ENCODE peak calls at places on chromosomes 1 and 21, in ten cellular contexts. One of them, this sample, is unnamed.

GRCh38 chr1:76254165-76255043 is 179.9 kb downstream of the ST6GALNAC3 start:
- DNase-seq in A549: no peak
- DNase-seq in heart right ventricle: no peak
- DNase-seq in cerebellar cortex: no peak
- DNase-seq in neural progenitor cell: no peak
- DNase-seq in amniotic stem cell: peak; percentile 46
- DNase-seq in NCI-H1105: no peak
- DNase-seq in AML-193: no peak
- DNase-seq in SHP77: no peak
- DNase-seq in stromal cell of bone marrow: no peak
- DNase-seq in this sample: no peak

GRCh38 chr1:157200451-157200850 is 62.3 kb upstream of the ETV3 start:
- DNase-seq in heart right ventricle: no peak
- DNase-seq in stromal cell of bone marrow: no peak
- DNase-seq in SHP77: no peak
- DNase-seq in cerebellar cortex: no peak
- DNase-seq in A549: no peak
- DNase-seq in neural progenitor cell: no peak
- DNase-seq in NCI-H1105: no peak
- DNase-seq in amniotic stem cell: no peak
- DNase-seq in AML-193: no peak
- DNase-seq in this sample: no peak

GRCh38 chr1:84012018-84012417 is 13.1 kb upstream of the TTLL7 start:
- DNase-seq in stromal cell of bone marrow: no peak
- DNase-seq in heart right ventricle: no peak
- DNase-seq in A549: no peak
- DNase-seq in cerebellar cortex: no peak
- DNase-seq in SHP77: no peak
- DNase-seq in NCI-H1105: no peak
- DNase-seq in amniotic stem cell: no peak
- DNase-seq in neural progenitor cell: no peak
- DNase-seq in AML-193: no peak
- DNase-seq in this sample: no peak

GRCh38 chr1:157505481-157506272 is 46.6 kb downstream of the FCRL5 start:
- DNase-seq in SHP77: peak; percentile 84
- DNase-seq in heart right ventricle: peak; percentile 19
- DNase-seq in cerebellar cortex: peak; percentile 29
- DNase-seq in neural progenitor cell: peak; percentile 82
- DNase-seq in stromal cell of bone marrow: peak; percentile 50
- DNase-seq in NCI-H1105: peak; percentile 46
- DNase-seq in A549: peak; percentile 67
- DNase-seq in amniotic stem cell: peak; percentile 5
- DNase-seq in AML-193: peak; percentile 38
- DNase-seq in this sample: peak; percentile 67

GRCh38 chr1:96703186-96703585 is 18.4 kb upstream of the PTBP2 start:
- DNase-seq in neural progenitor cell: no peak
- DNase-seq in amniotic stem cell: no peak
- DNase-seq in A549: no peak
- DNase-seq in stromal cell of bone marrow: no peak
- DNase-seq in NCI-H1105: no peak
- DNase-seq in SHP77: no peak
- DNase-seq in AML-193: no peak
- DNase-seq in heart right ventricle: no peak
- DNase-seq in cerebellar cortex: no peak
- DNase-seq in this sample: no peak

GRCh38 chr1:54507471-54507870 is 40.6 kb upstream of the ACOT11 start:
- DNase-seq in AML-193: no peak
- DNase-seq in neural progenitor cell: no peak
- DNase-seq in amniotic stem cell: no peak
- DNase-seq in stromal cell of bone marrow: no peak
- DNase-seq in SHP77: no peak
- DNase-seq in A549: no peak
- DNase-seq in NCI-H1105: no peak
- DNase-seq in heart right ventricle: no peak
- DNase-seq in cerebellar cortex: no peak
- DNase-seq in this sample: no peak

GRCh38 chr21:40717008-40717407 is 129.9 kb downstream of the DSCAM start:
- DNase-seq in heart right ventricle: no peak
- DNase-seq in stromal cell of bone marrow: no peak
- DNase-seq in SHP77: no peak
- DNase-seq in NCI-H1105: peak; percentile 94
- DNase-seq in neural progenitor cell: no peak
- DNase-seq in A549: no peak
- DNase-seq in cerebellar cortex: no peak
- DNase-seq in amniotic stem cell: no peak
- DNase-seq in AML-193: no peak
- DNase-seq in this sample: no peak

GRCh38 chr1:45331436-45332345 is 5.0 kb downstream of the HPDL start:
- DNase-seq in SHP77: no peak
- DNase-seq in heart right ventricle: no peak
- DNase-seq in cerebellar cortex: no peak
- DNase-seq in stromal cell of bone marrow: no peak
- DNase-seq in A549: no peak
- DNase-seq in NCI-H1105: no peak
- DNase-seq in amniotic stem cell: no peak
- DNase-seq in neural progenitor cell: no peak
- DNase-seq in AML-193: no peak
- DNase-seq in this sample: no peak

GRCh38 chr1:202479630-202480029 is 131.1 kb downstream of the PPP1R12B start:
- DNase-seq in NCI-H1105: no peak
- DNase-seq in cerebellar cortex: no peak
- DNase-seq in A549: no peak
- DNase-seq in stromal cell of bone marrow: no peak
- DNase-seq in heart right ventricle: no peak
- DNase-seq in amniotic stem cell: no peak
- DNase-seq in AML-193: peak; percentile 2
- DNase-seq in SHP77: no peak
- DNase-seq in neural progenitor cell: no peak
- DNase-seq in this sample: peak; percentile 8

GRCh38 chr21:26061437-26061836 is 109.1 kb downstream of the APP start:
- DNase-seq in heart right ventricle: no peak
- DNase-seq in NCI-H1105: no peak
- DNase-seq in amniotic stem cell: no peak
- DNase-seq in AML-193: no peak
- DNase-seq in SHP77: no peak
- DNase-seq in neural progenitor cell: no peak
- DNase-seq in stromal cell of bone marrow: peak; percentile 36
- DNase-seq in cerebellar cortex: peak; percentile 56
- DNase-seq in A549: no peak
- DNase-seq in this sample: no peak

GRCh38 chr21:18253809-18254208 is 9.2 kb downstream of the CHODL start:
- DNase-seq in AML-193: no peak
- DNase-seq in SHP77: no peak
- DNase-seq in heart right ventricle: no peak
- DNase-seq in amniotic stem cell: no peak
- DNase-seq in NCI-H1105: no peak
- DNase-seq in stromal cell of bone marrow: no peak
- DNase-seq in cerebellar cortex: no peak
- DNase-seq in neural progenitor cell: no peak
- DNase-seq in A549: no peak
- DNase-seq in this sample: no peak

GRCh38 chr1:98027044-98027443 is 106.2 kb upstream of the DPYD start:
- DNase-seq in SHP77: no peak
- DNase-seq in cerebellar cortex: no peak
- DNase-seq in A549: no peak
- DNase-seq in AML-193: no peak
- DNase-seq in NCI-H1105: peak; percentile 62
- DNase-seq in neural progenitor cell: no peak
- DNase-seq in stromal cell of bone marrow: no peak
- DNase-seq in heart right ventricle: no peak
- DNase-seq in amniotic stem cell: no peak
- DNase-seq in this sample: no peak

GRCh38 chr1:172537827-172538391 is 5.0 kb downstream of the SUCO start:
- DNase-seq in SHP77: no peak
- DNase-seq in stromal cell of bone marrow: no peak
- DNase-seq in A549: no peak
- DNase-seq in heart right ventricle: no peak
- DNase-seq in neural progenitor cell: peak; percentile 38
- DNase-seq in cerebellar cortex: no peak
- DNase-seq in AML-193: no peak
- DNase-seq in NCI-H1105: no peak
- DNase-seq in amniotic stem cell: no peak
- DNase-seq in this sample: no peak

GRCh38 chr1:235910357-235911299 is 43.9 kb upstream of the LYST start:
- DNase-seq in stromal cell of bone marrow: peak; percentile 97
- DNase-seq in A549: peak; percentile 90
- DNase-seq in amniotic stem cell: peak; percentile 92
- DNase-seq in cerebellar cortex: peak; percentile 74
- DNase-seq in heart right ventricle: no peak
- DNase-seq in SHP77: no peak
- DNase-seq in AML-193: no peak
- DNase-seq in neural progenitor cell: peak; percentile 80
- DNase-seq in NCI-H1105: no peak
- DNase-seq in this sample: peak; percentile 23

GRCh38 chr1:29544406-29544805 is 308.1 kb downstream of the PTPRU start:
- DNase-seq in cerebellar cortex: no peak
- DNase-seq in SHP77: no peak
- DNase-seq in AML-193: no peak
- DNase-seq in NCI-H1105: no peak
- DNase-seq in neural progenitor cell: no peak
- DNase-seq in stromal cell of bone marrow: no peak
- DNase-seq in heart right ventricle: no peak
- DNase-seq in A549: no peak
- DNase-seq in amniotic stem cell: no peak
- DNase-seq in this sample: no peak

GRCh38 chr1:184635347-184636155 is 119.1 kb downstream of the EDEM3 start:
- DNase-seq in SHP77: no peak
- DNase-seq in A549: no peak
- DNase-seq in stromal cell of bone marrow: no peak
- DNase-seq in cerebellar cortex: no peak
- DNase-seq in amniotic stem cell: no peak
- DNase-seq in neural progenitor cell: no peak
- DNase-seq in heart right ventricle: no peak
- DNase-seq in AML-193: no peak
- DNase-seq in NCI-H1105: no peak
- DNase-seq in this sample: no peak

GRCh38 chr1:91555821-91556531 is 55.3 kb downstream of the CDC7 start:
- DNase-seq in AML-193: no peak
- DNase-seq in NCI-H1105: no peak
- DNase-seq in SHP77: no peak
- DNase-seq in amniotic stem cell: peak; percentile 67
- DNase-seq in heart right ventricle: no peak
- DNase-seq in A549: peak; percentile 32
- DNase-seq in cerebellar cortex: no peak
- DNase-seq in stromal cell of bone marrow: peak; percentile 69
- DNase-seq in neural progenitor cell: no peak
- DNase-seq in this sample: no peak

GRCh38 chr1:228015276-228016180 is 8.7 kb downstream of the WNT3A start:
- DNase-seq in amniotic stem cell: no peak
- DNase-seq in heart right ventricle: no peak
- DNase-seq in neural progenitor cell: no peak
- DNase-seq in AML-193: no peak
- DNase-seq in stromal cell of bone marrow: peak; percentile 19
- DNase-seq in NCI-H1105: no peak
- DNase-seq in SHP77: no peak
- DNase-seq in A549: no peak
- DNase-seq in cerebellar cortex: no peak
- DNase-seq in this sample: no peak

GRCh38 chr1:226134170-226135058 is 52.1 kb downstream of the ACBD3 start:
- DNase-seq in heart right ventricle: no peak
- DNase-seq in stromal cell of bone marrow: no peak
- DNase-seq in amniotic stem cell: no peak
- DNase-seq in NCI-H1105: no peak
- DNase-seq in A549: no peak
- DNase-seq in SHP77: no peak
- DNase-seq in cerebellar cortex: no peak
- DNase-seq in neural progenitor cell: no peak
- DNase-seq in AML-193: no peak
- DNase-seq in this sample: no peak

GRCh38 chr1:109191377-109191776 is 22.3 kb upstream of the SARS1 start:
- DNase-seq in SHP77: no peak
- DNase-seq in NCI-H1105: no peak
- DNase-seq in AML-193: no peak
- DNase-seq in amniotic stem cell: no peak
- DNase-seq in neural progenitor cell: peak; percentile 66
- DNase-seq in cerebellar cortex: no peak
- DNase-seq in heart right ventricle: no peak
- DNase-seq in A549: no peak
- DNase-seq in stromal cell of bone marrow: no peak
- DNase-seq in this sample: peak; percentile 2

GRCh38 chr1:245380790-245381535 is 226.2 kb downstream of the KIF26B start:
- DNase-seq in A549: no peak
- DNase-seq in stromal cell of bone marrow: no peak
- DNase-seq in heart right ventricle: no peak
- DNase-seq in amniotic stem cell: no peak
- DNase-seq in SHP77: no peak
- DNase-seq in cerebellar cortex: peak; percentile 53
- DNase-seq in neural progenitor cell: peak; percentile 53
- DNase-seq in NCI-H1105: no peak
- DNase-seq in AML-193: no peak
- DNase-seq in this sample: peak; percentile 12

GRCh38 chr1:181112071-181112929 is 23.8 kb downstream of the IER5 start:
- DNase-seq in A549: peak; percentile 99
- DNase-seq in SHP77: peak; percentile 87
- DNase-seq in stromal cell of bone marrow: peak; percentile 97
- DNase-seq in heart right ventricle: peak; percentile 60
- DNase-seq in cerebellar cortex: no peak
- DNase-seq in neural progenitor cell: no peak
- DNase-seq in NCI-H1105: no peak
- DNase-seq in AML-193: peak; percentile 29
- DNase-seq in amniotic stem cell: peak; percentile 75
- DNase-seq in this sample: no peak

GRCh38 chr21:46122758-46123683 is 25.1 kb downstream of the COL6A2 start:
- DNase-seq in SHP77: no peak
- DNase-seq in neural progenitor cell: no peak
- DNase-seq in cerebellar cortex: no peak
- DNase-seq in stromal cell of bone marrow: no peak
- DNase-seq in heart right ventricle: peak; percentile 1
- DNase-seq in AML-193: no peak
- DNase-seq in amniotic stem cell: no peak
- DNase-seq in NCI-H1105: no peak
- DNase-seq in A549: no peak
- DNase-seq in this sample: no peak

GRCh38 chr1:37306461-37306860 is 167.9 kb upstream of the ZC3H12A start:
- DNase-seq in NCI-H1105: no peak
- DNase-seq in heart right ventricle: no peak
- DNase-seq in cerebellar cortex: no peak
- DNase-seq in SHP77: no peak
- DNase-seq in stromal cell of bone marrow: no peak
- DNase-seq in amniotic stem cell: no peak
- DNase-seq in A549: no peak
- DNase-seq in neural progenitor cell: no peak
- DNase-seq in AML-193: no peak
- DNase-seq in this sample: no peak

GRCh38 chr1:64499966-64500365 is 30.0 kb downstream of the CACHD1 start:
- DNase-seq in neural progenitor cell: no peak
- DNase-seq in amniotic stem cell: no peak
- DNase-seq in AML-193: no peak
- DNase-seq in heart right ventricle: no peak
- DNase-seq in NCI-H1105: no peak
- DNase-seq in SHP77: no peak
- DNase-seq in stromal cell of bone marrow: no peak
- DNase-seq in cerebellar cortex: no peak
- DNase-seq in A549: peak; percentile 43
- DNase-seq in this sample: no peak

GRCh38 chr21:17554120-17554519 is 41.3 kb downstream of the CXADR start:
- DNase-seq in cerebellar cortex: no peak
- DNase-seq in amniotic stem cell: no peak
- DNase-seq in neural progenitor cell: no peak
- DNase-seq in stromal cell of bone marrow: no peak
- DNase-seq in SHP77: no peak
- DNase-seq in NCI-H1105: no peak
- DNase-seq in A549: no peak
- DNase-seq in heart right ventricle: no peak
- DNase-seq in AML-193: no peak
- DNase-seq in this sample: no peak

GRCh38 chr1:33392639-33393038 is 38.3 kb downstream of the PHC2 start:
- DNase-seq in A549: no peak
- DNase-seq in amniotic stem cell: no peak
- DNase-seq in stromal cell of bone marrow: peak; percentile 42
- DNase-seq in SHP77: no peak
- DNase-seq in AML-193: no peak
- DNase-seq in neural progenitor cell: no peak
- DNase-seq in heart right ventricle: no peak
- DNase-seq in NCI-H1105: peak; percentile 26
- DNase-seq in cerebellar cortex: no peak
- DNase-seq in this sample: no peak

GRCh38 chr1:27621067-27621920 is 13.7 kb downstream of the FGR start:
- DNase-seq in neural progenitor cell: no peak
- DNase-seq in AML-193: peak; percentile 71
- DNase-seq in SHP77: no peak
- DNase-seq in A549: no peak
- DNase-seq in amniotic stem cell: no peak
- DNase-seq in NCI-H1105: no peak
- DNase-seq in heart right ventricle: no peak
- DNase-seq in stromal cell of bone marrow: no peak
- DNase-seq in cerebellar cortex: no peak
- DNase-seq in this sample: peak; percentile 27